ENCODE peak calls at places on chromosomes 5 and 9, in six cellular contexts. V is CD8-positive, alpha-beta T cell; X is dorsolateral prefrontal cortex; F is tibial artery; S is body of pancreas; R is AG04449. A is an unnamed sample.

GRCh38 chr5:149317281-149318048 is 27.8 kb upstream of the GRPEL2 start:
- DNase-seq in F (no peak), S (peak; percentile 48), V (peak; percentile 60), X (no peak), R (no peak), A (peak; percentile 58)

GRCh38 chr9:76905661-76905983 is 292 bp downstream of the PRUNE2 start:
- DNase-seq in R (no peak), F (no peak), V (no peak), S (no peak), X (no peak), A (no peak)

GRCh38 chr9:89941875-89942274 is 337.1 kb downstream of the GADD45G start:
- DNase-seq in S (no peak), F (no peak), X (no peak), V (no peak), R (peak; percentile 38), A (no peak)

GRCh38 chr5:74798977-74799911 is 32.2 kb downstream of the NSA2 start:
- DNase-seq in F (no peak), S (no peak), X (peak; percentile 69), R (no peak), V (no peak), A (no peak)

GRCh38 chr5:143113461-143113860 is 290.0 kb downstream of the NR3C1 start:
- DNase-seq in V (no peak), S (no peak), X (no peak), R (no peak), F (no peak), A (no peak)

GRCh38 chr9:132319421-132320110 is 35.2 kb downstream of the SETX start:
- DNase-seq in R (no peak), X (no peak), V (no peak), S (no peak), F (no peak), A (no peak)

GRCh38 chr9:121842612-121842978 is 191.2 kb downstream of the DAB2IP start:
- DNase-seq in R (no peak), S (no peak), F (no peak), V (no peak), X (no peak), A (no peak)

GRCh38 chr5:114790403-114790792 is 379.3 kb downstream of the TRIM36 start:
- DNase-seq in S (no peak), F (no peak), V (no peak), X (no peak), R (no peak), A (no peak)

GRCh38 chr5:146076028-146076427 is 29.3 kb downstream of the PLAC8L1 start:
- DNase-seq in S (no peak), R (no peak), V (no peak), X (no peak), F (no peak), A (no peak)

GRCh38 chr5:9599391-9599790 is 30.8 kb downstream of the TAS2R1 start:
- DNase-seq in R (no peak), F (no peak), S (no peak), X (no peak), V (no peak), A (no peak)

GRCh38 chr9:9912459-9912858 is 700.3 kb downstream of the PTPRD start:
- DNase-seq in S (no peak), F (no peak), X (no peak), R (no peak), V (no peak), A (no peak)

GRCh38 chr9:131874916-131875670 is 135.2 kb upstream of the RAPGEF1 start:
- DNase-seq in R (no peak), S (no peak), X (peak; percentile 15), V (no peak), F (no peak), A (no peak)

GRCh38 chr9:77750284-77750683 is 102.2 kb upstream of the GNA14 start:
- DNase-seq in V (no peak), F (no peak), X (no peak), R (no peak), S (no peak), A (no peak)

GRCh38 chr9:33263131-33263935 is 1.2 kb downstream of the BAG1 start:
- DNase-seq in S (no peak), V (no peak), F (peak; percentile 23), X (no peak), R (no peak), A (no peak)

GRCh38 chr5:62100201-62100600 is 205.8 kb upstream of the KIF2A start:
- DNase-seq in R (no peak), S (no peak), X (no peak), F (no peak), V (no peak), A (no peak)
- TF ChIP-seq CTCF in R (no peak), S (no peak), X (no peak), F (no peak), V (no peak), A (no peak)

DNA sequence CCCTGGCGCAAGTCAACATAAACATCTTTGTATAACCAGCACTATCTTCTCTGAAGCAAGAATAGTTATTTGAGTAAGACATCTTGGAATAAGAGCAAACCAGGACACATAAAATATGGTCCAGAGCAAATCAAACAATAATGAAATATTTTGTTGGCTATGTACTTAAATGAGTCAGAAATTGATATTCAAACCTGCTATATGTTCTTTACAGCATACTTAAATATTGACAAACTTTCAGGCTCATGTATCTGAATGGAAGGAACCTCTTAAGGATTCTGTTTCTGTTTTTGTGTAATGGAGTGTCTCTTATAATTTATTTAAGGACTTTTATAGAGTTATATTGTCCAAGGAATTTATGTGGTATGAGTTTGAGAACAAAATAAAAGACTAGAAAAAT is 747.3 kb downstream of the EFNA5 start:
- DNase-seq in X (no peak), V (no peak), F (no peak), S (no peak), R (no peak), A (no peak)
- TF ChIP-seq CTCF in X (no peak), V (no peak), F (no peak), S (no peak), R (no peak), A (no peak)

GRCh38 chr5:2112128-2112808 is 229.5 kb upstream of the IRX4 start:
- DNase-seq in F (no peak), R (no peak), V (no peak), X (no peak), S (no peak), A (no peak)

GRCh38 chr5:2110137-2110933 is 227.6 kb upstream of the IRX4 start:
- DNase-seq in V (no peak), X (no peak), R (no peak), S (no peak), F (no peak), A (no peak)

GRCh38 chr5:2111569-2112105 is 228.9 kb upstream of the IRX4 start:
- DNase-seq in V (no peak), F (no peak), S (no peak), X (no peak), R (no peak), A (no peak)

GRCh38 chr5:2109566-2109965 is 226.8 kb upstream of the IRX4 start:
- DNase-seq in F (no peak), X (no peak), R (no peak), V (no peak), S (no peak), A (no peak)

DNA sequence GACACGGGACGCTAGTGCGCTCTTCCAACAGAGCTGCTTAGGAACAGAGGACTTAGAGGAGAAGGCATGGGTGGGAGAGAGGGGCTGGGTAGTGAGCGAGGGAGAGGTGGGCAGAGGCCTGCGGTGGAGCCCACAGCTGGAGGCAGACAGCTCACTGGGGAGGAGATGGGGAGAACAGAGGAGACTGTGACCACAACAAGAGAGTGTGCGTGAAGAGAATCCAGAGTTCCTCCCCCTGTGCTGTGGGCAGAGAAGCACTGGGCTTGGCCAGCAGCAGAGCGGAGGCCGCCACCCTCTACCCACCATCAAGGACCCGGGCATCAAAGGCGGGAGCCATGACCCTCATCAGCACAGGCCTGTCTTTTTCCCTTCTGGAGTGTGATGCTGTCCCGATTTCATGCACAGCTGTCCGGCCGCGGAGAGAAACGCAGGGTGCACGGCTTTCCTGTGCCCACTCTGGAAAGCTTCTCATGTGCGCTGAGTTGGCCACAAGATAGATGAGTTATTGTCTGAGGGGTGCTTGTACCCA is 228.3 kb upstream of the IRX4 start:
- DNase-seq in R (no peak), V (no peak), S (no peak), F (no peak), X (no peak), A (no peak)
- TF ChIP-seq CTCF in R (no peak), V (no peak), S (no peak), F (no peak), X (no peak), A (no peak)

DNA sequence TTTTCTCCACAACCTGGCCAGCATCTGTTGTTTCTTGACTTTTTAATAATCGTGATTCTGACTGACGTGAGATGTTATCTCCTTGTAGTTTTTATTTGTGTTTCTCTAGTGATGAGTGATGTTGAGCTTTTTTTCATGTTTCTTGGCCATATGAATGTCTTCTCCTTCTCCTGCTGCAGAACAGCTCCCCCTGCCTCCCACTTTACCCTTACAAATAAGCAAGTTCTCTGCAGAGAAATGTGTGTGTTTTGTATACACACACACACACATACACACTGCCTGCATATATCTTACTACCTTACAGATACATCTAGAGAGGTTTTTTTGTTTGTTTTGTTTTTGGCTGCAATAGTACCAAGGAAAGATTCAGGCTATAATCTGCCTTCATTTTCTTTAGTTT is 88.7 kb upstream of the PHF24 start:
- DNase-seq in F (no peak), R (no peak), X (no peak), S (no peak), V (no peak), A (no peak)
- TF ChIP-seq CTCF in F (no peak), R (peak; percentile 15), X (peak; percentile 24), S (no peak), V (no peak), A (peak; percentile 6)

GRCh38 chr5:157351386-157352089 is 85.6 kb downstream of the CYFIP2 start:
- DNase-seq in F (no peak), V (no peak), X (no peak), R (no peak), S (no peak), A (no peak)

GRCh38 chr5:157348049-157348400 is 82.1 kb downstream of the CYFIP2 start:
- DNase-seq in F (no peak), S (no peak), X (no peak), R (no peak), V (no peak), A (no peak)

GRCh38 chr5:157347301-157348048 is 81.6 kb downstream of the CYFIP2 start:
- DNase-seq in S (no peak), V (no peak), R (no peak), F (no peak), X (no peak), A (no peak)

GRCh38 chr5:157352756-157353340 is 86.9 kb downstream of the CYFIP2 start:
- DNase-seq in V (no peak), F (no peak), S (no peak), R (no peak), X (no peak), A (peak; percentile 38)

DNA sequence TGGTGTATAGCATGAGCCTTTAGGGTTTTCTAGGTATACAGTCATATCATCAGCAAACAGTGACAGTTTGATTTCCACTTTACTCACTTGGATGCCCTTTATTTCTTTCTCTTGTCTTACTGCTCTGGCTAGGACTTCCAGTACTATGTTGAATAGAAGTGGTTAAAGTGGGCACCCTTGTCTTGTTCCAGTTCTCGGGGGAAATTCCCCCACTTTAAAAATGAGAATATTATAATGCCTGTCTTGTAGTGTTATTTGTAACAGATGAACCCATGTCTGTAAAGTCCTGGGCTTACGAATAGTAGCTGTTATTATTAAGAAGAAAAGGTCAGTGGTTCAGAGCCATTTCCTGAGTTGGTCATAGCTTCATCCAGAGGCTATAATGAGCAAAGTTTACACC is 85.0 kb downstream of the CYFIP2 start:
- DNase-seq in V (no peak), R (no peak), X (no peak), F (no peak), S (no peak), A (no peak)
- TF ChIP-seq CTCF in V (no peak), R (no peak), X (no peak), F (no peak), S (no peak), A (no peak)